ENCODE peak calls at places on chromosome 10, in eight cellular contexts. One of them, this sample, is unnamed.

GRCh38 chr10:114245128-114245791 is 6.2 kb downstream of the VWA2 start:
- DNase-seq in GM10248: no peak
- DNase-seq in AG09319: no peak
- DNase-seq in lung: no peak
- DNase-seq in neural crest cell: no peak
- DNase-seq in astrocyte of the spinal cord: no peak
- DNase-seq in MM.1S: no peak
- DNase-seq in type B pancreatic cell: no peak
- DNase-seq in this sample: no peak

GRCh38 chr10:58531084-58531695 is 18.5 kb downstream of the BICC1 start:
- DNase-seq in neural crest cell: peak
- DNase-seq in AG09319: no peak
- DNase-seq in lung: peak
- DNase-seq in astrocyte of the spinal cord: peak
- DNase-seq in GM10248: peak
- DNase-seq in type B pancreatic cell: no peak
- DNase-seq in MM.1S: peak
- DNase-seq in this sample: no peak

GRCh38 chr10:102120987-102121738 is 995 bp upstream of the LDB1 start:
- DNase-seq in lung: peak
- DNase-seq in neural crest cell: peak
- DNase-seq in GM10248: no peak
- DNase-seq in astrocyte of the spinal cord: peak
- DNase-seq in AG09319: peak
- DNase-seq in type B pancreatic cell: peak
- DNase-seq in MM.1S: no peak
- DNase-seq in this sample: no peak

GRCh38 chr10:29132821-29133156 is 156.1 kb upstream of the LYZL1 start:
- DNase-seq in astrocyte of the spinal cord: no peak
- DNase-seq in AG09319: no peak
- DNase-seq in lung: no peak
- DNase-seq in neural crest cell: no peak
- DNase-seq in type B pancreatic cell: no peak
- DNase-seq in GM10248: no peak
- DNase-seq in MM.1S: no peak
- DNase-seq in this sample: no peak

GRCh38 chr10:95475827-95476481 is 85.2 kb downstream of the SORBS1 start:
- DNase-seq in type B pancreatic cell: no peak
- DNase-seq in AG09319: no peak
- DNase-seq in astrocyte of the spinal cord: no peak
- DNase-seq in GM10248: no peak
- DNase-seq in MM.1S: no peak
- DNase-seq in neural crest cell: no peak
- DNase-seq in lung: no peak
- DNase-seq in this sample: no peak

GRCh38 chr10:67175354-67175753 is 249.5 kb downstream of the LRRTM3 start:
- DNase-seq in lung: no peak
- DNase-seq in neural crest cell: no peak
- DNase-seq in AG09319: no peak
- DNase-seq in MM.1S: no peak
- DNase-seq in GM10248: no peak
- DNase-seq in astrocyte of the spinal cord: no peak
- DNase-seq in type B pancreatic cell: no peak
- DNase-seq in this sample: no peak

GRCh38 chr10:132908621-132909295 is 33.6 kb downstream of the CFAP46 start:
- DNase-seq in type B pancreatic cell: no peak
- DNase-seq in neural crest cell: no peak
- DNase-seq in lung: no peak
- DNase-seq in AG09319: no peak
- DNase-seq in GM10248: no peak
- DNase-seq in MM.1S: no peak
- DNase-seq in astrocyte of the spinal cord: no peak
- DNase-seq in this sample: no peak

GRCh38 chr10:54318470-54318869 is 482.6 kb downstream of the PCDH15 start:
- DNase-seq in type B pancreatic cell: no peak
- DNase-seq in AG09319: no peak
- DNase-seq in lung: no peak
- DNase-seq in astrocyte of the spinal cord: no peak
- DNase-seq in MM.1S: no peak
- DNase-seq in GM10248: no peak
- DNase-seq in neural crest cell: no peak
- DNase-seq in this sample: no peak

GRCh38 chr10:43998021-43998809 is 349.5 kb upstream of the ZNF32 start:
- DNase-seq in type B pancreatic cell: no peak
- DNase-seq in astrocyte of the spinal cord: peak
- DNase-seq in AG09319: peak
- DNase-seq in lung: no peak
- DNase-seq in MM.1S: peak
- DNase-seq in GM10248: no peak
- DNase-seq in neural crest cell: no peak
- DNase-seq in this sample: no peak

GRCh38 chr10:121709674-121710073 is 111.4 kb upstream of the FGFR2 start:
- DNase-seq in lung: no peak
- DNase-seq in AG09319: no peak
- DNase-seq in MM.1S: no peak
- DNase-seq in astrocyte of the spinal cord: peak
- DNase-seq in type B pancreatic cell: no peak
- DNase-seq in neural crest cell: no peak
- DNase-seq in GM10248: no peak
- DNase-seq in this sample: no peak

GRCh38 chr10:33005322-33006282 is 47.6 kb upstream of the ITGB1 start:
- DNase-seq in AG09319: peak
- DNase-seq in lung: peak
- DNase-seq in GM10248: peak
- DNase-seq in neural crest cell: peak
- DNase-seq in type B pancreatic cell: peak
- DNase-seq in astrocyte of the spinal cord: peak
- DNase-seq in MM.1S: no peak
- DNase-seq in this sample: peak

GRCh38 chr10:131188494-131188893 is 123.0 kb downstream of the TCERG1L start:
- DNase-seq in AG09319: no peak
- DNase-seq in astrocyte of the spinal cord: no peak
- DNase-seq in MM.1S: no peak
- DNase-seq in GM10248: no peak
- DNase-seq in type B pancreatic cell: no peak
- DNase-seq in lung: no peak
- DNase-seq in neural crest cell: no peak
- DNase-seq in this sample: no peak

GRCh38 chr10:78336402-78336791 is 302.7 kb downstream of the RPS24 start:
- DNase-seq in neural crest cell: no peak
- DNase-seq in type B pancreatic cell: peak
- DNase-seq in AG09319: peak
- DNase-seq in lung: no peak
- DNase-seq in GM10248: no peak
- DNase-seq in astrocyte of the spinal cord: peak
- DNase-seq in MM.1S: no peak
- DNase-seq in this sample: peak

GRCh38 chr10:8060010-8060703 is 5.7 kb downstream of the GATA3 start:
- DNase-seq in type B pancreatic cell: no peak
- DNase-seq in lung: no peak
- DNase-seq in astrocyte of the spinal cord: peak
- DNase-seq in MM.1S: peak
- DNase-seq in AG09319: no peak
- DNase-seq in neural crest cell: no peak
- DNase-seq in GM10248: no peak
- DNase-seq in this sample: no peak

GRCh38 chr10:67657775-67658174 is 38.2 kb downstream of the CTNNA3 start:
- DNase-seq in MM.1S: no peak
- DNase-seq in GM10248: no peak
- DNase-seq in lung: no peak
- DNase-seq in type B pancreatic cell: no peak
- DNase-seq in neural crest cell: no peak
- DNase-seq in AG09319: no peak
- DNase-seq in astrocyte of the spinal cord: no peak
- DNase-seq in this sample: no peak

GRCh38 chr10:30579554-30579953 is 50.0 kb downstream of the LYZL2 start:
- DNase-seq in astrocyte of the spinal cord: no peak
- DNase-seq in GM10248: no peak
- DNase-seq in MM.1S: no peak
- DNase-seq in lung: no peak
- DNase-seq in AG09319: no peak
- DNase-seq in neural crest cell: no peak
- DNase-seq in type B pancreatic cell: no peak
- DNase-seq in this sample: no peak

GRCh38 chr10:126153686-126154628 is 234.3 kb downstream of the ADAM12 start:
- DNase-seq in MM.1S: no peak
- DNase-seq in AG09319: no peak
- DNase-seq in neural crest cell: no peak
- DNase-seq in lung: no peak
- DNase-seq in type B pancreatic cell: no peak
- DNase-seq in GM10248: no peak
- DNase-seq in astrocyte of the spinal cord: no peak
- DNase-seq in this sample: no peak

GRCh38 chr10:78312197-78313046 is 278.8 kb downstream of the RPS24 start:
- DNase-seq in MM.1S: no peak
- DNase-seq in lung: no peak
- DNase-seq in neural crest cell: no peak
- DNase-seq in AG09319: no peak
- DNase-seq in GM10248: no peak
- DNase-seq in type B pancreatic cell: peak
- DNase-seq in astrocyte of the spinal cord: peak
- DNase-seq in this sample: no peak

GRCh38 chr10:23693398-23693797 is 254.5 kb downstream of the OTUD1 start:
- DNase-seq in GM10248: no peak
- DNase-seq in astrocyte of the spinal cord: no peak
- DNase-seq in AG09319: no peak
- DNase-seq in lung: no peak
- DNase-seq in type B pancreatic cell: peak
- DNase-seq in MM.1S: no peak
- DNase-seq in neural crest cell: peak
- DNase-seq in this sample: no peak
- TF ChIP-seq CTCF in GM10248: no peak
- TF ChIP-seq CTCF in astrocyte of the spinal cord: no peak
- TF ChIP-seq CTCF in AG09319: no peak
- TF ChIP-seq CTCF in lung: no peak
- TF ChIP-seq CTCF in type B pancreatic cell: peak
- TF ChIP-seq CTCF in MM.1S: no peak
- TF ChIP-seq CTCF in neural crest cell: peak
- TF ChIP-seq CTCF in this sample: peak

GRCh38 chr10:48470893-48471805 is 133.7 kb downstream of the ARHGAP22 start:
- DNase-seq in astrocyte of the spinal cord: peak
- DNase-seq in neural crest cell: no peak
- DNase-seq in GM10248: no peak
- DNase-seq in type B pancreatic cell: peak
- DNase-seq in AG09319: no peak
- DNase-seq in MM.1S: no peak
- DNase-seq in lung: no peak
- DNase-seq in this sample: no peak
- TF ChIP-seq CTCF in astrocyte of the spinal cord: peak
- TF ChIP-seq CTCF in neural crest cell: no peak
- TF ChIP-seq CTCF in GM10248: no peak
- TF ChIP-seq CTCF in type B pancreatic cell: peak
- TF ChIP-seq CTCF in AG09319: no peak
- TF ChIP-seq CTCF in MM.1S: no peak
- TF ChIP-seq CTCF in lung: no peak
- TF ChIP-seq CTCF in this sample: peak

DNA sequence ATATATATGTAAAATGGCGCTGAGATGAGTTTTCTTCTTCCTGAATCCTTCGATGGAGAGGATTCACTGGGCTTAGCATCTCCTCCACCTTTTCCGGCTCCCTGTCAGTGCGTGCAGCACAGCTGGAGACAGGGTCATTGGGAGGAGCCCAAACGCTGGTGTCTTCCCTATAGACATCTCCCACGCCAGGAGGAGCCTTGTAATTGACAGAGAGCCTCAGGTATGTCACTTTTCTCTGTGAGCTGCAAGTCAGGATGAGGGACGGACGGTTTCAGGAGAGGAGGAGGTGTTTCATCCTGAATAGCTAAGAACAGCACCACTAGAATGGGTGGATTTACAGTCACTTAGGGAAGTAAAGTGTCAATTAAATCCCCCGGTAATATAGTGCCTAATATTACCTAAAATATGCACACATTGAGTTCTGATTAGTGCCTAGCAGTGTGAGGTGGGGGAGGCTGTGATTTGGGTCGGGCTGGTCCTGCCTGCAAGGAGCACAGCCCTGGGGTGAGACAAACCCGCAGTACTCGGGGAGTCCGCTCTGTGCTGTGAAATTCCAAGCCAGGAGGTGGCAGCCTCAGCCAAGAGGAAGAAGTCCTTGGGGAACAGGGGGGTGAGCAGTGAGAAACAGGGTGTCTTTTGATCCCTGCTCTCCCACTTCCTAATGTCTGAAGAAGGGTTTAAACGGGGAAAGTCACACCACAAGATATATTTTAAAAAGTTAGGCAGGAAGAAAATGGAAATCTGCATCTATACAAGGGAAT is 28.2 kb downstream of the IL15RA start:
- DNase-seq in lung: peak
- DNase-seq in MM.1S: no peak
- DNase-seq in neural crest cell: peak
- DNase-seq in astrocyte of the spinal cord: peak
- DNase-seq in GM10248: peak
- DNase-seq in AG09319: no peak
- DNase-seq in type B pancreatic cell: no peak
- DNase-seq in this sample: no peak
- TF ChIP-seq CTCF in lung: peak
- TF ChIP-seq CTCF in MM.1S: no peak
- TF ChIP-seq CTCF in neural crest cell: peak
- TF ChIP-seq CTCF in astrocyte of the spinal cord: peak
- TF ChIP-seq CTCF in GM10248: peak
- TF ChIP-seq CTCF in AG09319: peak
- TF ChIP-seq CTCF in type B pancreatic cell: peak
- TF ChIP-seq CTCF in this sample: peak

GRCh38 chr10:91163709-91164474 is 56.6 kb upstream of the PCGF5 start:
- DNase-seq in type B pancreatic cell: no peak
- DNase-seq in AG09319: peak
- DNase-seq in neural crest cell: no peak
- DNase-seq in astrocyte of the spinal cord: peak
- DNase-seq in GM10248: peak
- DNase-seq in lung: peak
- DNase-seq in MM.1S: no peak
- DNase-seq in this sample: no peak
- TF ChIP-seq CTCF in type B pancreatic cell: no peak
- TF ChIP-seq CTCF in AG09319: no peak
- TF ChIP-seq CTCF in neural crest cell: peak
- TF ChIP-seq CTCF in astrocyte of the spinal cord: no peak
- TF ChIP-seq CTCF in GM10248: no peak
- TF ChIP-seq CTCF in lung: no peak
- TF ChIP-seq CTCF in MM.1S: no peak
- TF ChIP-seq CTCF in this sample: no peak

GRCh38 chr10:22436893-22437619 is 91.8 kb downstream of the SPAG6 start:
- DNase-seq in neural crest cell: peak
- DNase-seq in GM10248: peak
- DNase-seq in MM.1S: peak
- DNase-seq in lung: peak
- DNase-seq in astrocyte of the spinal cord: peak
- DNase-seq in AG09319: peak
- DNase-seq in type B pancreatic cell: peak
- DNase-seq in this sample: peak
- TF ChIP-seq CTCF in neural crest cell: peak
- TF ChIP-seq CTCF in GM10248: no peak
- TF ChIP-seq CTCF in MM.1S: peak
- TF ChIP-seq CTCF in lung: no peak
- TF ChIP-seq CTCF in astrocyte of the spinal cord: no peak
- TF ChIP-seq CTCF in AG09319: peak
- TF ChIP-seq CTCF in type B pancreatic cell: peak
- TF ChIP-seq CTCF in this sample: no peak

This sample was measured in AG04449.